ENCODE peak calls at places on chromosomes 6 and 20, in six cellular contexts. U is T follicular helper cell, M is substantia nigra, N is GM20000, V is Panc1, O is IMR-90. C is an unnamed sample.

GRCh38 chr6:17851001-17851719 is 136.3 kb downstream of the KIF13A start:
- DNase-seq in V (no peak), M (no peak), O (peak; percentile 55), N (no peak), U (no peak), C (no peak)

GRCh38 chr6:22368794-22369193 is 72.0 kb upstream of the PRL start:
- DNase-seq in V (no peak), M (no peak), U (no peak), O (no peak), N (no peak), C (no peak)

GRCh38 chr6:6927437-6928361 is 180.1 kb upstream of the RREB1 start:
- DNase-seq in M (no peak), V (no peak), N (no peak), U (no peak), O (no peak), C (no peak)

GRCh38 chr6:12294851-12295536 is 4.8 kb downstream of the EDN1 start:
- DNase-seq in N (no peak), V (no peak), U (no peak), O (no peak), M (no peak), C (no peak)

GRCh38 chr6:131101911-131102680 is 33.2 kb upstream of the AKAP7 start:
- DNase-seq in N (no peak), U (no peak), V (no peak), M (no peak), O (peak; percentile 68), C (no peak)

GRCh38 chr6:35024601-35025054 is 116.5 kb downstream of the TCP11 start:
- DNase-seq in M (peak; percentile 33), N (no peak), V (peak; percentile 8), O (peak; percentile 45), U (no peak), C (no peak)

GRCh38 chr20:40710608-40711007 is 21.6 kb upstream of the MAFB start:
- DNase-seq in N (no peak), O (no peak), M (no peak), U (no peak), V (no peak), C (no peak)

GRCh38 chr6:16760536-16761468 is at the start of gene ATXN1:
- DNase-seq in V (no peak), O (peak; percentile 65), U (peak; percentile 46), M (peak; percentile 83), N (peak; percentile 81), C (no peak)

GRCh38 chr6:39319621-39320369 is 2.7 kb downstream of the KCNK16 start:
- DNase-seq in M (no peak), U (no peak), O (no peak), N (no peak), V (no peak), C (no peak)

GRCh38 chr6:36911946-36912555 is 26.3 kb downstream of the C6orf89 start:
- DNase-seq in O (no peak), V (no peak), M (peak; percentile 11), N (no peak), U (no peak), C (no peak)

GRCh38 chr6:46926481-46926880 is 4.7 kb upstream of the ADGRF5 start:
- DNase-seq in U (no peak), N (no peak), O (peak; percentile 0), M (no peak), V (no peak), C (no peak)

GRCh38 chr6:35729722-35730121 is 7.1 kb upstream of the ARMC12 start:
- DNase-seq in V (no peak), U (no peak), M (no peak), O (no peak), N (no peak), C (no peak)

GRCh38 chr6:113819169-113819830 is 37.8 kb upstream of the MARCKS start:
- DNase-seq in N (no peak), O (no peak), V (no peak), U (no peak), M (no peak), C (no peak)

GRCh38 chr20:63774348-63774735 is 34.8 kb downstream of the SLC2A4RG start:
- DNase-seq in O (no peak), M (no peak), U (no peak), N (no peak), V (no peak), C (no peak)

GRCh38 chr6:168098431-168098861 is 19.4 kb upstream of the FRMD1 start:
- DNase-seq in O (no peak), N (no peak), M (no peak), V (no peak), U (no peak), C (no peak)

GRCh38 chr20:17966432-17967312 is 1.9 kb downstream of the SNX5 start:
- DNase-seq in V (peak; percentile 10), O (peak; percentile 42), U (no peak), N (peak; percentile 42), M (no peak), C (no peak)

GRCh38 chr6:160088069-160088773 is 33.4 kb upstream of the SLC22A1 start:
- DNase-seq in M (peak; percentile 4), O (peak; percentile 89), U (no peak), N (no peak), V (no peak), C (no peak)

GRCh38 chr6:9745966-9746365 is 668.9 kb downstream of the TFAP2A start:
- DNase-seq in V (no peak), M (no peak), N (no peak), U (no peak), O (peak; percentile 11), C (no peak)

GRCh38 chr20:9927224-9927623 is 88.3 kb upstream of the PAK5 start:
- DNase-seq in M (no peak), U (no peak), N (no peak), O (no peak), V (no peak), C (no peak)

GRCh38 chr6:37516076-37516919 is 16.6 kb upstream of the CCDC167 start:
- DNase-seq in O (no peak), M (peak; percentile 52), V (no peak), U (peak; percentile 91), N (peak; percentile 82), C (no peak)

GRCh38 chr6:128882991-128883571 is at the start of gene LAMA2:
- DNase-seq in M (peak; percentile 24), U (no peak), N (no peak), V (no peak), O (peak; percentile 55), C (no peak)

GRCh38 chr6:130955755-130956154 is 107.3 kb downstream of the EPB41L2 start:
- DNase-seq in O (no peak), M (no peak), U (no peak), V (no peak), N (no peak), C (no peak)

GRCh38 chr20:49276895-49277785 is 717 bp downstream of the ZNFX1 start:
- DNase-seq in M (no peak), N (peak; percentile 41), U (peak; percentile 16), V (no peak), O (no peak), C (no peak)

GRCh38 chr6:167119680-167120556 is 3.0 kb upstream of the CCR6 start:
- DNase-seq in V (no peak), U (peak; percentile 66), M (no peak), O (no peak), N (no peak), C (no peak)